ENCODE peak calls at places on chromosomes 4 and X, in ten cellular contexts. Z, P, H, R, O, V, W, Y, G and N are unnamed samples.

GRCh38 chr4:26088433-26088928 is 174.5 kb downstream of the SMIM20 start:
- DNase-seq in Z (no peak), P (peak; percentile 33), H (no peak), R (no peak), O (no peak), V (no peak), W (no peak), Y (no peak), G (no peak), N (no peak)

GRCh38 chrX:31423575-31424284 is 351.9 kb upstream of the FTHL17 start:
- DNase-seq in Z (no peak), P (peak; percentile 14), H (no peak), R (peak; percentile 9), O (peak; percentile 15), V (no peak), W (peak; percentile 35), Y (no peak), G (peak; percentile 47), N (no peak)

GRCh38 chr4:74789518-74789917 is 4.8 kb downstream of the BTC start:
- DNase-seq in Z (no peak), P (no peak), H (no peak), R (no peak), O (no peak), V (no peak), W (no peak), Y (no peak), G (no peak), N (no peak)

GRCh38 chr4:77418333-77418732 is 187.3 kb upstream of the CXCL13 start:
- DNase-seq in Z (no peak), P (no peak), H (peak; percentile 24), R (no peak), O (no peak), V (no peak), W (no peak), Y (no peak), G (peak; percentile 49), N (no peak)

GRCh38 chr4:64399313-64400109 is 9.7 kb downstream of the TECRL start:
- DNase-seq in Z (no peak), P (no peak), H (no peak), R (no peak), O (no peak), V (no peak), W (no peak), Y (no peak), G (peak; percentile 50), N (no peak)

GRCh38 chr4:71607780-71608673 is 175.9 kb downstream of the GC start:
- DNase-seq in Z (no peak), P (no peak), H (no peak), R (no peak), O (peak; percentile 70), V (no peak), W (no peak), Y (peak; percentile 35), G (no peak), N (no peak)

GRCh38 chr4:7348946-7349900 is 85.5 kb downstream of the PSAPL1 start:
- DNase-seq in Z (no peak), P (no peak), H (no peak), R (no peak), O (no peak), V (no peak), W (no peak), Y (no peak), G (no peak), N (no peak)

GRCh38 chr4:113908829-113909228 is 70.6 kb downstream of the ARSJ start:
- DNase-seq in Z (no peak), P (no peak), H (no peak), R (no peak), O (no peak), V (no peak), W (no peak), Y (no peak), G (no peak), N (no peak)

GRCh38 chr4:151409470-151410313 is 716 bp downstream of the FHIP1A start:
- DNase-seq in Z (peak; percentile 87), P (peak; percentile 62), H (peak; percentile 3), R (no peak), O (peak; percentile 79), V (peak; percentile 85), W (peak; percentile 49), Y (no peak), G (peak; percentile 74), N (no peak)

GRCh38 chr4:1622956-1623355 is 61.2 kb downstream of the FAM53A start:
- DNase-seq in Z (peak; percentile 69), P (no peak), H (no peak), R (no peak), O (no peak), V (no peak), W (no peak), Y (no peak), G (no peak), N (no peak)

GRCh38 chr4:15034071-15034764 is 31.9 kb downstream of the CPEB2 start:
- DNase-seq in Z (no peak), P (no peak), H (no peak), R (no peak), O (no peak), V (no peak), W (no peak), Y (no peak), G (no peak), N (no peak)

GRCh38 chrX:55342533-55343501 is 78.1 kb upstream of the PAGE3 start:
- DNase-seq in Z (no peak), P (no peak), H (no peak), R (peak; percentile 52), O (peak; percentile 3), V (no peak), W (peak; percentile 30), Y (peak; percentile 15), G (peak; percentile 53), N (no peak)

GRCh38 chr4:177107288-177107901 is 202.3 kb upstream of the NEIL3 start:
- DNase-seq in Z (no peak), P (no peak), H (no peak), R (no peak), O (no peak), V (no peak), W (no peak), Y (no peak), G (no peak), N (no peak)
- TF ChIP-seq POLR2AphosphoS5 in Z (no peak), P (no peak), H (no peak), R (no peak), O (no peak), V (no peak), W (no peak), Y (no peak), G (no peak), N (no peak)

GRCh38 chrX:27660878-27661277 is 70.7 kb downstream of the DCAF8L2 start:
- DNase-seq in Z (no peak), P (no peak), H (no peak), R (no peak), O (no peak), V (no peak), W (no peak), Y (no peak), G (no peak), N (no peak)
- H3K27me3 ChIP-seq in Z (no peaks in the 10 kb centered on the region), P (no peaks in the 10 kb centered on the region), H (no peaks in the 10 kb centered on the region), R (no peaks in the 10 kb centered on the region), O (no peaks in the 10 kb centered on the region), V (peaks cover 4% of the 10 kb centered on the region), W (no peaks in the 10 kb centered on the region), Y (no peaks in the 10 kb centered on the region), G (no peaks in the 10 kb centered on the region), N (peaks cover 12% of the 10 kb centered on the region)

GRCh38 chr4:176775326-176775725 is 17.4 kb downstream of the VEGFC start:
- DNase-seq in Z (no peak), P (no peak), H (no peak), R (no peak), O (no peak), V (no peak), W (no peak), Y (no peak), G (no peak), N (no peak)
- TF ChIP-seq POLR2AphosphoS5 in Z (no peak), P (no peak), H (no peak), R (no peak), O (no peak), V (no peak), W (no peak), Y (no peak), G (no peak), N (no peak)

DNA sequence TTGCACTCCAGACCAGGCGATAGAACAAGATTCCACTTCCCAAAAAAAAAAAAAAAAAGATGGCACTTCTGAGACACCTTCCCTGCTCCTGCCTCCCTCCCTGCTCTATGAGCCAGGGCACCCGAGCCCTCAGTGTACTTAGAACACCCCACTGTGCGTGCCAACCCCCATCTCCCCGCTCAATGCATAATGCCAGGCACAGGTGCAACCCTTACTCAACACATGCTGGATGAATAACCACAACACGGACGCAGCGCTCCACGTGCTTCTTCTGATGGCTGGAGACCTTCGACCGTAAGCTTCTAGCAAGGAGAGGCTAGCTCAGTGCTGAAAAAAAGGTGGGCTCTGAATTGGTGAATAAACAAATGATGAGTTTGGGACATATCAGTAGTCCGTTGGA is 19.9 kb upstream of the IRAK1 start:
- DNase-seq in Z (no peak), P (no peak), H (no peak), R (no peak), O (no peak), V (no peak), W (no peak), Y (no peak), G (no peak), N (no peak)
- H3K27me3 ChIP-seq in Z (no peaks in the 10 kb centered on the region), P (no peaks in the 10 kb centered on the region), H (no peaks in the 10 kb centered on the region), R (no peaks in the 10 kb centered on the region), O (no peaks in the 10 kb centered on the region), V (no peaks in the 10 kb centered on the region), W (no peaks in the 10 kb centered on the region), Y (no peaks in the 10 kb centered on the region), G (no peaks in the 10 kb centered on the region), N (peaks cover 31% of the 10 kb centered on the region)

GRCh38 chr4:100690812-100691211 is 173.0 kb upstream of the EMCN start:
- DNase-seq in Z (no peak), P (no peak), H (no peak), R (no peak), O (no peak), V (no peak), W (no peak), Y (no peak), G (peak; percentile 24), N (no peak)

GRCh38 chr4:100694467-100694866 is 176.6 kb upstream of the EMCN start:
- DNase-seq in Z (no peak), P (no peak), H (no peak), R (no peak), O (no peak), V (no peak), W (no peak), Y (no peak), G (no peak), N (no peak)

GRCh38 chr4:100695871-100696270 is 178.0 kb upstream of the EMCN start:
- DNase-seq in Z (no peak), P (no peak), H (no peak), R (no peak), O (no peak), V (no peak), W (no peak), Y (no peak), G (no peak), N (no peak)

GRCh38 chr4:100696531-100696930 is 178.7 kb upstream of the EMCN start:
- DNase-seq in Z (no peak), P (no peak), H (no peak), R (no peak), O (no peak), V (no peak), W (no peak), Y (no peak), G (no peak), N (no peak)

GRCh38 chr4:100695039-100695654 is 177.3 kb upstream of the EMCN start:
- DNase-seq in Z (no peak), P (no peak), H (no peak), R (no peak), O (no peak), V (no peak), W (no peak), Y (no peak), G (no peak), N (no peak)
- TF ChIP-seq POLR2AphosphoS5 in Z (no peak), P (no peak), H (no peak), R (no peak), O (no peak), V (no peak), W (no peak), Y (no peak), G (no peak), N (no peak)